ENCODE peak calls at places on chromosomes 7 and 10, in four cellular contexts. R is body of pancreas, Z is nucleus accumbens, A is cardiac fibroblast. M is an unnamed sample.

GRCh38 chr7:1716263-1717094 is 46.4 kb downstream of the ELFN1 start:
- DNase-seq in Z (no peak), R (no peak), A (peak), M (no peak)

GRCh38 chr7:18861514-18861913 is 255.9 kb downstream of the TWIST1 start:
- DNase-seq in A (peak), Z (no peak), R (no peak), M (no peak)

GRCh38 chr10:91698258-91698657 is 65.4 kb upstream of the PPP1R3C start:
- DNase-seq in A (no peak), Z (no peak), R (no peak), M (no peak)

GRCh38 chr7:2511769-2512168 is 7.8 kb upstream of the LFNG start:
- DNase-seq in A (no peak), R (no peak), Z (no peak), M (no peak)

GRCh38 chr10:130254168-130255061 is 118.2 kb downstream of the GLRX3 start:
- DNase-seq in R (no peak), A (no peak), Z (no peak), M (no peak)

GRCh38 chr7:89332026-89332425 is 536.5 kb upstream of the TEX47 start:
- DNase-seq in Z (no peak), R (no peak), A (no peak), M (no peak)

GRCh38 chr7:27895553-27895952 is 155.6 kb downstream of the TAX1BP1 start:
- DNase-seq in Z (no peak), A (no peak), R (no peak), M (no peak)

GRCh38 chr7:495761-496321 is 23.8 kb downstream of the PDGFA start:
- DNase-seq in Z (no peak), A (no peak), R (no peak), M (no peak)

GRCh38 chr7:86932038-86932512 is 127.4 kb downstream of the ELAPOR2 start:
- DNase-seq in R (no peak), A (peak), Z (no peak), M (no peak)

GRCh38 chr7:40077849-40078248 is 56.6 kb downstream of the MPLKIP start:
- DNase-seq in Z (no peak), A (peak), R (no peak), M (no peak)

GRCh38 chr7:72446566-72447462 is 34.7 kb upstream of the CALN1 start:
- DNase-seq in R (no peak), Z (no peak), A (no peak), M (no peak)

M was measured in central memory CD4-positive, alpha-beta T cell.